ENCODE peak calls at places on chromosome 15, in eight cellular contexts. One of them, this sample, is unnamed.

GRCh38 chr15:28984421-28985375 is 98.9 kb downstream of the APBA2 start:
- DNase-seq in heart left ventricle: no peak
- DNase-seq in GM23248: peak
- DNase-seq in activated T-cell treated with anti-CD3 and anti-CD28 coated beads, Interleukin-2, amount 50 U/mL, for 1 hour: peak
- DNase-seq in amygdala: peak
- DNase-seq in CD8-positive, alpha-beta T cell: no peak
- DNase-seq in upper lobe of right lung: no peak
- DNase-seq in GM23338: no peak
- DNase-seq in this sample: peak

GRCh38 chr15:57037548-57037947 is 119.1 kb downstream of the TCF12 start:
- DNase-seq in heart left ventricle: no peak
- DNase-seq in GM23248: no peak
- DNase-seq in activated T-cell treated with anti-CD3 and anti-CD28 coated beads, Interleukin-2, amount 50 U/mL, for 1 hour: no peak
- DNase-seq in amygdala: no peak
- DNase-seq in CD8-positive, alpha-beta T cell: no peak
- DNase-seq in upper lobe of right lung: no peak
- DNase-seq in GM23338: no peak
- DNase-seq in this sample: no peak

GRCh38 chr15:62486041-62486440 is 321.0 kb upstream of the C2CD4B start:
- DNase-seq in heart left ventricle: no peak
- DNase-seq in GM23248: peak
- DNase-seq in activated T-cell treated with anti-CD3 and anti-CD28 coated beads, Interleukin-2, amount 50 U/mL, for 1 hour: no peak
- DNase-seq in amygdala: no peak
- DNase-seq in CD8-positive, alpha-beta T cell: no peak
- DNase-seq in upper lobe of right lung: no peak
- DNase-seq in GM23338: no peak
- DNase-seq in this sample: no peak

GRCh38 chr15:70853855-70854668 is at the start of gene LARP6:
- DNase-seq in heart left ventricle: peak
- DNase-seq in GM23248: peak
- DNase-seq in activated T-cell treated with anti-CD3 and anti-CD28 coated beads, Interleukin-2, amount 50 U/mL, for 1 hour: peak
- DNase-seq in amygdala: peak
- DNase-seq in CD8-positive, alpha-beta T cell: no peak
- DNase-seq in upper lobe of right lung: no peak
- DNase-seq in GM23338: peak
- DNase-seq in this sample: peak

GRCh38 chr15:33284336-33284735 is 26.4 kb upstream of the RYR3 start:
- DNase-seq in heart left ventricle: no peak
- DNase-seq in GM23248: no peak
- DNase-seq in activated T-cell treated with anti-CD3 and anti-CD28 coated beads, Interleukin-2, amount 50 U/mL, for 1 hour: no peak
- DNase-seq in amygdala: no peak
- DNase-seq in CD8-positive, alpha-beta T cell: no peak
- DNase-seq in upper lobe of right lung: no peak
- DNase-seq in GM23338: no peak
- DNase-seq in this sample: no peak

GRCh38 chr15:65329298-65329990 is 25.0 kb downstream of the RNU5B-1 start:
- DNase-seq in heart left ventricle: no peak
- DNase-seq in GM23248: no peak
- DNase-seq in activated T-cell treated with anti-CD3 and anti-CD28 coated beads, Interleukin-2, amount 50 U/mL, for 1 hour: no peak
- DNase-seq in amygdala: no peak
- DNase-seq in CD8-positive, alpha-beta T cell: no peak
- DNase-seq in upper lobe of right lung: no peak
- DNase-seq in GM23338: no peak
- DNase-seq in this sample: no peak

GRCh38 chr15:52790941-52791751 is 1.0 kb upstream of the ONECUT1 start:
- DNase-seq in heart left ventricle: no peak
- DNase-seq in GM23248: no peak
- DNase-seq in activated T-cell treated with anti-CD3 and anti-CD28 coated beads, Interleukin-2, amount 50 U/mL, for 1 hour: peak
- DNase-seq in amygdala: no peak
- DNase-seq in CD8-positive, alpha-beta T cell: no peak
- DNase-seq in upper lobe of right lung: no peak
- DNase-seq in GM23338: peak
- DNase-seq in this sample: no peak

GRCh38 chr15:71747128-71748083 is 62.9 kb upstream of the NR2E3 start:
- DNase-seq in heart left ventricle: no peak
- DNase-seq in GM23248: peak
- DNase-seq in activated T-cell treated with anti-CD3 and anti-CD28 coated beads, Interleukin-2, amount 50 U/mL, for 1 hour: no peak
- DNase-seq in amygdala: no peak
- DNase-seq in CD8-positive, alpha-beta T cell: no peak
- DNase-seq in upper lobe of right lung: no peak
- DNase-seq in GM23338: no peak
- DNase-seq in this sample: no peak

GRCh38 chr15:74387988-74388955 is 20.8 kb upstream of the CYP11A1 start:
- DNase-seq in heart left ventricle: no peak
- DNase-seq in GM23248: no peak
- DNase-seq in activated T-cell treated with anti-CD3 and anti-CD28 coated beads, Interleukin-2, amount 50 U/mL, for 1 hour: no peak
- DNase-seq in amygdala: no peak
- DNase-seq in CD8-positive, alpha-beta T cell: no peak
- DNase-seq in upper lobe of right lung: no peak
- DNase-seq in GM23338: peak
- DNase-seq in this sample: no peak

GRCh38 chr15:33968224-33968623 is at the start of gene CHRM5:
- DNase-seq in heart left ventricle: no peak
- DNase-seq in GM23248: no peak
- DNase-seq in activated T-cell treated with anti-CD3 and anti-CD28 coated beads, Interleukin-2, amount 50 U/mL, for 1 hour: no peak
- DNase-seq in amygdala: no peak
- DNase-seq in CD8-positive, alpha-beta T cell: no peak
- DNase-seq in upper lobe of right lung: no peak
- DNase-seq in GM23338: no peak
- DNase-seq in this sample: no peak

GRCh38 chr15:38414351-38414750 is 39.6 kb upstream of the FAM98B start:
- DNase-seq in heart left ventricle: peak
- DNase-seq in GM23248: peak
- DNase-seq in activated T-cell treated with anti-CD3 and anti-CD28 coated beads, Interleukin-2, amount 50 U/mL, for 1 hour: no peak
- DNase-seq in amygdala: peak
- DNase-seq in CD8-positive, alpha-beta T cell: no peak
- DNase-seq in upper lobe of right lung: no peak
- DNase-seq in GM23338: peak
- DNase-seq in this sample: peak